ENCODE peak calls at places on chromosomes 4 and X, in nine cellular contexts. One of them, this sample, is unnamed.

GRCh38 chr4:77669911-77670590 is 64.4 kb downstream of the CXCL13 start:
- DNase-seq in keratinocyte: no peak
- DNase-seq in foreskin keratinocyte: no peak
- DNase-seq in AG09309: no peak
- DNase-seq in BJ: no peak
- DNase-seq in brain microvascular endothelial cell: no peak
- DNase-seq in WTC11: no peak
- DNase-seq in suprapubic skin: no peak
- DNase-seq in ascending aorta: no peak
- DNase-seq in this sample: no peak

GRCh38 chr4:122776916-122777315 is 44.4 kb downstream of the BBS12 start:
- DNase-seq in keratinocyte: no peak
- DNase-seq in foreskin keratinocyte: no peak
- DNase-seq in AG09309: no peak
- DNase-seq in BJ: no peak
- DNase-seq in brain microvascular endothelial cell: no peak
- DNase-seq in WTC11: no peak
- DNase-seq in suprapubic skin: no peak
- DNase-seq in ascending aorta: no peak
- DNase-seq in this sample: no peak

GRCh38 chrX:152725409-152725808 is 8.1 kb downstream of the CSAG1 start:
- DNase-seq in keratinocyte: no peak
- DNase-seq in foreskin keratinocyte: no peak
- DNase-seq in AG09309: no peak
- DNase-seq in BJ: no peak
- DNase-seq in brain microvascular endothelial cell: no peak
- DNase-seq in WTC11: no peak
- DNase-seq in suprapubic skin: no peak
- DNase-seq in ascending aorta: no peak
- DNase-seq in this sample: no peak

GRCh38 chr4:139887378-139887801 is 221.8 kb downstream of the MGST2 start:
- DNase-seq in keratinocyte: no peak
- DNase-seq in foreskin keratinocyte: no peak
- DNase-seq in AG09309: no peak
- DNase-seq in BJ: no peak
- DNase-seq in brain microvascular endothelial cell: no peak
- DNase-seq in WTC11: no peak
- DNase-seq in suprapubic skin: no peak
- DNase-seq in ascending aorta: no peak
- DNase-seq in this sample: no peak

GRCh38 chr4:80006935-80007744 is 65.9 kb downstream of the ANTXR2 start:
- DNase-seq in keratinocyte: no peak
- DNase-seq in foreskin keratinocyte: peak; percentile 16
- DNase-seq in AG09309: no peak
- DNase-seq in BJ: no peak
- DNase-seq in brain microvascular endothelial cell: peak; percentile 54
- DNase-seq in WTC11: no peak
- DNase-seq in suprapubic skin: no peak
- DNase-seq in ascending aorta: no peak
- DNase-seq in this sample: no peak

GRCh38 chrX:67524950-67525691 is 18.7 kb upstream of the AR start:
- DNase-seq in keratinocyte: no peak
- DNase-seq in foreskin keratinocyte: no peak
- DNase-seq in AG09309: no peak
- DNase-seq in BJ: no peak
- DNase-seq in brain microvascular endothelial cell: no peak
- DNase-seq in WTC11: no peak
- DNase-seq in suprapubic skin: no peak
- DNase-seq in ascending aorta: no peak
- DNase-seq in this sample: no peak

GRCh38 chr4:28916585-28916984 is 1803.6 kb upstream of the PCDH7 start:
- DNase-seq in keratinocyte: no peak
- DNase-seq in foreskin keratinocyte: no peak
- DNase-seq in AG09309: no peak
- DNase-seq in BJ: no peak
- DNase-seq in brain microvascular endothelial cell: no peak
- DNase-seq in WTC11: no peak
- DNase-seq in suprapubic skin: no peak
- DNase-seq in ascending aorta: no peak
- DNase-seq in this sample: no peak

GRCh38 chrX:7996414-7996813 is 69.2 kb upstream of the PNPLA4 start:
- DNase-seq in keratinocyte: no peak
- DNase-seq in foreskin keratinocyte: no peak
- DNase-seq in AG09309: no peak
- DNase-seq in BJ: no peak
- DNase-seq in brain microvascular endothelial cell: peak; percentile 32
- DNase-seq in WTC11: peak; percentile 9
- DNase-seq in suprapubic skin: no peak
- DNase-seq in ascending aorta: no peak
- DNase-seq in this sample: no peak

GRCh38 chr4:31356839-31357238 is 636.7 kb downstream of the PCDH7 start:
- DNase-seq in keratinocyte: no peak
- DNase-seq in foreskin keratinocyte: no peak
- DNase-seq in AG09309: no peak
- DNase-seq in BJ: no peak
- DNase-seq in brain microvascular endothelial cell: no peak
- DNase-seq in WTC11: no peak
- DNase-seq in suprapubic skin: no peak
- DNase-seq in ascending aorta: no peak
- DNase-seq in this sample: no peak

GRCh38 chr4:31349907-31350306 is 629.7 kb downstream of the PCDH7 start:
- DNase-seq in keratinocyte: no peak
- DNase-seq in foreskin keratinocyte: no peak
- DNase-seq in AG09309: no peak
- DNase-seq in BJ: no peak
- DNase-seq in brain microvascular endothelial cell: no peak
- DNase-seq in WTC11: no peak
- DNase-seq in suprapubic skin: no peak
- DNase-seq in ascending aorta: no peak
- DNase-seq in this sample: no peak

GRCh38 chr4:31351695-31352094 is 631.5 kb downstream of the PCDH7 start:
- DNase-seq in keratinocyte: no peak
- DNase-seq in foreskin keratinocyte: no peak
- DNase-seq in AG09309: no peak
- DNase-seq in BJ: no peak
- DNase-seq in brain microvascular endothelial cell: no peak
- DNase-seq in WTC11: no peak
- DNase-seq in suprapubic skin: no peak
- DNase-seq in ascending aorta: no peak
- DNase-seq in this sample: no peak
- TF ChIP-seq CTCF in keratinocyte: no peak
- TF ChIP-seq CTCF in foreskin keratinocyte: no peak
- TF ChIP-seq CTCF in AG09309: no peak
- TF ChIP-seq CTCF in BJ: no peak
- TF ChIP-seq CTCF in brain microvascular endothelial cell: no peak
- TF ChIP-seq CTCF in WTC11: no peak
- TF ChIP-seq CTCF in suprapubic skin: no peak
- TF ChIP-seq CTCF in ascending aorta: no peak
- TF ChIP-seq CTCF in this sample: no peak

GRCh38 chr4:1416948-1417260 is 10.7 kb upstream of the NKX1-1 start:
- DNase-seq in keratinocyte: no peak
- DNase-seq in foreskin keratinocyte: no peak
- DNase-seq in AG09309: no peak
- DNase-seq in BJ: no peak
- DNase-seq in brain microvascular endothelial cell: no peak
- DNase-seq in WTC11: no peak
- DNase-seq in suprapubic skin: peak; percentile 54
- DNase-seq in ascending aorta: no peak
- DNase-seq in this sample: no peak

GRCh38 chr4:1416051-1416947 is 10.1 kb upstream of the NKX1-1 start:
- DNase-seq in keratinocyte: no peak
- DNase-seq in foreskin keratinocyte: no peak
- DNase-seq in AG09309: no peak
- DNase-seq in BJ: no peak
- DNase-seq in brain microvascular endothelial cell: no peak
- DNase-seq in WTC11: no peak
- DNase-seq in suprapubic skin: peak; percentile 48
- DNase-seq in ascending aorta: no peak
- DNase-seq in this sample: no peak

GRCh38 chr4:1418494-1419285 is 12.4 kb upstream of the NKX1-1 start:
- DNase-seq in keratinocyte: no peak
- DNase-seq in foreskin keratinocyte: no peak
- DNase-seq in AG09309: no peak
- DNase-seq in BJ: no peak
- DNase-seq in brain microvascular endothelial cell: no peak
- DNase-seq in WTC11: no peak
- DNase-seq in suprapubic skin: peak; percentile 43
- DNase-seq in ascending aorta: no peak
- DNase-seq in this sample: no peak

GRCh38 chr4:1419708-1420107 is 13.5 kb upstream of the NKX1-1 start:
- DNase-seq in keratinocyte: no peak
- DNase-seq in foreskin keratinocyte: no peak
- DNase-seq in AG09309: no peak
- DNase-seq in BJ: no peak
- DNase-seq in brain microvascular endothelial cell: no peak
- DNase-seq in WTC11: no peak
- DNase-seq in suprapubic skin: peak; percentile 37
- DNase-seq in ascending aorta: no peak
- DNase-seq in this sample: no peak

GRCh38 chr4:1417522-1418390 is 11.5 kb upstream of the NKX1-1 start:
- DNase-seq in keratinocyte: no peak
- DNase-seq in foreskin keratinocyte: no peak
- DNase-seq in AG09309: no peak
- DNase-seq in BJ: no peak
- DNase-seq in brain microvascular endothelial cell: no peak
- DNase-seq in WTC11: no peak
- DNase-seq in suprapubic skin: peak; percentile 36
- DNase-seq in ascending aorta: no peak
- DNase-seq in this sample: no peak
- TF ChIP-seq CTCF in keratinocyte: no peak
- TF ChIP-seq CTCF in foreskin keratinocyte: no peak
- TF ChIP-seq CTCF in AG09309: no peak
- TF ChIP-seq CTCF in BJ: no peak
- TF ChIP-seq CTCF in brain microvascular endothelial cell: no peak
- TF ChIP-seq CTCF in WTC11: no peak
- TF ChIP-seq CTCF in suprapubic skin: no peak
- TF ChIP-seq CTCF in ascending aorta: no peak
- TF ChIP-seq CTCF in this sample: no peak

DNA sequence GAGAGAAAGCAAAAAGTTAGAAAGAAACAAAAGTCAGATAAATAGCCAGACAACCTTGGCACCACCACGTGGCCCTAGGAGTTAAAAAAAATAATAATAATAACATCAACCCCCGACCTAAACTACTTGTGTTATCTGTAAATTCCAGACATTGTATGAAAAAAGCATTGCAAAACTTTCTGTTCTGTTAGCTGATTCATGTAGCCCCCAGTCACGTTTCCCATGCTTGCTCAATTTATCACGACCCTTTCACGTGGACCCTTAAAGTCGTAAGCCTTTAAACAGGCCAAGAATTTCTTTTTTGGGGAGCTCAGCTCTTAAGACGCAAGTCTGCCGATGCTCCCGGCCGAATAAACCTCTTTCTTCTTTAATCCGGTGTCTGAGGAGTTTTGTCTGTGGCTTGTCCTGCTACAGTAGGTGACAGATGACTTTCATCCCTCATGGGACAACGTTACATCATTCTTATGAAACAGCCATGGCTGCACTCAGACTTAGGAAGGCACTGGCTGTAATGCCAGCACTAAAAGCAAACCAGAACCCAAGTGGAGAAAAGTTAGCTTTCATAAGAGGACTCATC is 521 bp downstream of the ACOX3 start:
- DNase-seq in keratinocyte: peak; percentile 9
- DNase-seq in foreskin keratinocyte: no peak
- DNase-seq in AG09309: no peak
- DNase-seq in BJ: no peak
- DNase-seq in brain microvascular endothelial cell: no peak
- DNase-seq in WTC11: no peak
- DNase-seq in suprapubic skin: no peak
- DNase-seq in ascending aorta: no peak
- DNase-seq in this sample: no peak
- TF ChIP-seq CTCF in keratinocyte: no peak
- TF ChIP-seq CTCF in foreskin keratinocyte: no peak
- TF ChIP-seq CTCF in AG09309: no peak
- TF ChIP-seq CTCF in BJ: no peak
- TF ChIP-seq CTCF in brain microvascular endothelial cell: no peak
- TF ChIP-seq CTCF in WTC11: no peak
- TF ChIP-seq CTCF in suprapubic skin: no peak
- TF ChIP-seq CTCF in ascending aorta: no peak
- TF ChIP-seq CTCF in this sample: no peak

GRCh38 chr4:152369203-152369902 is 166.5 kb downstream of the FBXW7 start:
- DNase-seq in keratinocyte: no peak
- DNase-seq in foreskin keratinocyte: no peak
- DNase-seq in AG09309: no peak
- DNase-seq in BJ: no peak
- DNase-seq in brain microvascular endothelial cell: no peak
- DNase-seq in WTC11: no peak
- DNase-seq in suprapubic skin: no peak
- DNase-seq in ascending aorta: no peak
- DNase-seq in this sample: no peak
- TF ChIP-seq CTCF in keratinocyte: no peak
- TF ChIP-seq CTCF in foreskin keratinocyte: no peak
- TF ChIP-seq CTCF in AG09309: no peak
- TF ChIP-seq CTCF in BJ: no peak
- TF ChIP-seq CTCF in brain microvascular endothelial cell: no peak
- TF ChIP-seq CTCF in WTC11: no peak
- TF ChIP-seq CTCF in suprapubic skin: no peak
- TF ChIP-seq CTCF in ascending aorta: no peak
- TF ChIP-seq CTCF in this sample: no peak

GRCh38 chrX:86349115-86349514 is 200.9 kb downstream of the DACH2 start:
- DNase-seq in keratinocyte: no peak
- DNase-seq in foreskin keratinocyte: no peak
- DNase-seq in AG09309: no peak
- DNase-seq in BJ: no peak
- DNase-seq in brain microvascular endothelial cell: no peak
- DNase-seq in WTC11: peak; percentile 11
- DNase-seq in suprapubic skin: no peak
- DNase-seq in ascending aorta: no peak
- DNase-seq in this sample: no peak

DNA sequence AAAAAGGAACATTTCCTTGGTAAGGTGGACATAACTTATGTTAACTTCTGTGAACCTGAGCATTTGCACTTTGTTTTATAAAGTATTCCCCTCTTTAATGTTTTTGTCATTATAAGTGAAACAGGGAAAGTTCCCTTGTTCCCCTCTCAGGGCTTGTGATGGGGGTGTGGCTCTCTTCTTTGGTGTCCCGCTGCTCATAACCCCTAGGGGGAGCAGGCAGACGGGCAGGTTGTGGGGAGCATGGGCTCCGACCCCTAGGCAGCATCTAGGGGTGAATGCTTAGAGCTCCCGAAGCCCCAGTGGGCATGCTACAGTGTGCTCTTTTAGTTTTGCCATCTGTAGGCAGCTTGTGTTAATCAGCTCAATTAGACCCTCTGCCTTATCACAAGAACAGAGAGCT is 200.4 kb downstream of the DACH2 start:
- DNase-seq in keratinocyte: no peak
- DNase-seq in foreskin keratinocyte: no peak
- DNase-seq in AG09309: no peak
- DNase-seq in BJ: no peak
- DNase-seq in brain microvascular endothelial cell: no peak
- DNase-seq in WTC11: peak; percentile 47
- DNase-seq in suprapubic skin: no peak
- DNase-seq in ascending aorta: no peak
- DNase-seq in this sample: no peak
- TF ChIP-seq CTCF in keratinocyte: no peak
- TF ChIP-seq CTCF in foreskin keratinocyte: no peak
- TF ChIP-seq CTCF in AG09309: no peak
- TF ChIP-seq CTCF in BJ: no peak
- TF ChIP-seq CTCF in brain microvascular endothelial cell: peak; percentile 18
- TF ChIP-seq CTCF in WTC11: peak; percentile 27
- TF ChIP-seq CTCF in suprapubic skin: no peak
- TF ChIP-seq CTCF in ascending aorta: no peak
- TF ChIP-seq CTCF in this sample: no peak

This sample was measured in omental fat pad.